ENCODE peak calls at places on chromosomes 16 and 17, in ten cellular contexts. One of them, this sample, is unnamed.

GRCh38 chr17:43831633-43832032 is 1.3 kb downstream of the MPP3 start:
- DNase-seq in heart left ventricle: peak; percentile 67
- DNase-seq in astrocyte: no peak
- DNase-seq in hepatocyte: no peak
- DNase-seq in IMR-90: no peak
- DNase-seq in lung: peak; percentile 66
- DNase-seq in endothelial cell of umbilical vein: no peak
- DNase-seq in lower lobe of right lung: peak; percentile 87
- DNase-seq in stomach: no peak
- DNase-seq in adrenal gland: no peak
- DNase-seq in this sample: no peak

GRCh38 chr17:56185905-56186783 is 32.9 kb downstream of the ANKFN1 start:
- DNase-seq in heart left ventricle: no peak
- DNase-seq in astrocyte: peak; percentile 96
- DNase-seq in hepatocyte: peak; percentile 27
- DNase-seq in IMR-90: peak; percentile 94
- DNase-seq in lung: no peak
- DNase-seq in endothelial cell of umbilical vein: peak; percentile 84
- DNase-seq in lower lobe of right lung: no peak
- DNase-seq in stomach: no peak
- DNase-seq in adrenal gland: no peak
- DNase-seq in this sample: no peak

GRCh38 chr17:50779747-50780363 is 12.5 kb upstream of the ANKRD40CL start:
- DNase-seq in heart left ventricle: no peak
- DNase-seq in astrocyte: no peak
- DNase-seq in hepatocyte: no peak
- DNase-seq in IMR-90: no peak
- DNase-seq in lung: no peak
- DNase-seq in endothelial cell of umbilical vein: no peak
- DNase-seq in lower lobe of right lung: no peak
- DNase-seq in stomach: no peak
- DNase-seq in adrenal gland: no peak
- DNase-seq in this sample: no peak

GRCh38 chr17:10107320-10108165 is 90.9 kb downstream of the GAS7 start:
- DNase-seq in heart left ventricle: no peak
- DNase-seq in astrocyte: no peak
- DNase-seq in hepatocyte: no peak
- DNase-seq in IMR-90: no peak
- DNase-seq in lung: no peak
- DNase-seq in endothelial cell of umbilical vein: no peak
- DNase-seq in lower lobe of right lung: peak; percentile 89
- DNase-seq in stomach: no peak
- DNase-seq in adrenal gland: no peak
- DNase-seq in this sample: no peak

GRCh38 chr17:75869282-75870141 is 8.9 kb downstream of the TRIM47 start:
- DNase-seq in heart left ventricle: peak; percentile 51
- DNase-seq in astrocyte: no peak
- DNase-seq in hepatocyte: no peak
- DNase-seq in IMR-90: peak; percentile 84
- DNase-seq in lung: no peak
- DNase-seq in endothelial cell of umbilical vein: peak; percentile 86
- DNase-seq in lower lobe of right lung: no peak
- DNase-seq in stomach: no peak
- DNase-seq in adrenal gland: no peak
- DNase-seq in this sample: no peak

GRCh38 chr16:27450836-27451341 is 48.9 kb downstream of the IL21R start:
- DNase-seq in heart left ventricle: no peak
- DNase-seq in astrocyte: no peak
- DNase-seq in hepatocyte: no peak
- DNase-seq in IMR-90: no peak
- DNase-seq in lung: no peak
- DNase-seq in endothelial cell of umbilical vein: no peak
- DNase-seq in lower lobe of right lung: no peak
- DNase-seq in stomach: no peak
- DNase-seq in adrenal gland: no peak
- DNase-seq in this sample: no peak

GRCh38 chr16:85592700-85593502 is 20.2 kb upstream of the GSE1 start:
- DNase-seq in heart left ventricle: no peak
- DNase-seq in astrocyte: peak; percentile 50
- DNase-seq in hepatocyte: no peak
- DNase-seq in IMR-90: peak; percentile 59
- DNase-seq in lung: no peak
- DNase-seq in endothelial cell of umbilical vein: no peak
- DNase-seq in lower lobe of right lung: no peak
- DNase-seq in stomach: no peak
- DNase-seq in adrenal gland: peak; percentile 57
- DNase-seq in this sample: no peak

GRCh38 chr17:30378191-30378796 is 433 bp upstream of the CPD start:
- DNase-seq in heart left ventricle: peak; percentile 27
- DNase-seq in astrocyte: no peak
- DNase-seq in hepatocyte: peak; percentile 34
- DNase-seq in IMR-90: peak; percentile 11
- DNase-seq in lung: no peak
- DNase-seq in endothelial cell of umbilical vein: no peak
- DNase-seq in lower lobe of right lung: peak; percentile 65
- DNase-seq in stomach: peak; percentile 40
- DNase-seq in adrenal gland: no peak
- DNase-seq in this sample: peak; percentile 42

GRCh38 chr17:69574257-69575197 is 160.0 kb downstream of the MAP2K6 start:
- DNase-seq in heart left ventricle: no peak
- DNase-seq in astrocyte: peak; percentile 84
- DNase-seq in hepatocyte: no peak
- DNase-seq in IMR-90: peak; percentile 77
- DNase-seq in lung: no peak
- DNase-seq in endothelial cell of umbilical vein: peak; percentile 61
- DNase-seq in lower lobe of right lung: no peak
- DNase-seq in stomach: no peak
- DNase-seq in adrenal gland: no peak
- DNase-seq in this sample: no peak

GRCh38 chr17:73363788-73364522 is 52.2 kb upstream of the CDC42EP4 start:
- DNase-seq in heart left ventricle: no peak
- DNase-seq in astrocyte: no peak
- DNase-seq in hepatocyte: no peak
- DNase-seq in IMR-90: no peak
- DNase-seq in lung: no peak
- DNase-seq in endothelial cell of umbilical vein: no peak
- DNase-seq in lower lobe of right lung: no peak
- DNase-seq in stomach: no peak
- DNase-seq in adrenal gland: no peak
- DNase-seq in this sample: peak; percentile 68

GRCh38 chr17:48471807-48472484 is 41.9 kb upstream of the SKAP1 start:
- DNase-seq in heart left ventricle: no peak
- DNase-seq in astrocyte: no peak
- DNase-seq in hepatocyte: no peak
- DNase-seq in IMR-90: no peak
- DNase-seq in lung: no peak
- DNase-seq in endothelial cell of umbilical vein: no peak
- DNase-seq in lower lobe of right lung: no peak
- DNase-seq in stomach: no peak
- DNase-seq in adrenal gland: no peak
- DNase-seq in this sample: no peak

GRCh38 chr17:48472485-48473281 is 42.7 kb upstream of the SKAP1 start:
- DNase-seq in heart left ventricle: no peak
- DNase-seq in astrocyte: peak; percentile 92
- DNase-seq in hepatocyte: no peak
- DNase-seq in IMR-90: peak; percentile 94
- DNase-seq in lung: no peak
- DNase-seq in endothelial cell of umbilical vein: no peak
- DNase-seq in lower lobe of right lung: no peak
- DNase-seq in stomach: no peak
- DNase-seq in adrenal gland: no peak
- DNase-seq in this sample: no peak

GRCh38 chr17:48469227-48469626 is 39.2 kb upstream of the SKAP1 start:
- DNase-seq in heart left ventricle: no peak
- DNase-seq in astrocyte: no peak
- DNase-seq in hepatocyte: no peak
- DNase-seq in IMR-90: no peak
- DNase-seq in lung: no peak
- DNase-seq in endothelial cell of umbilical vein: no peak
- DNase-seq in lower lobe of right lung: no peak
- DNase-seq in stomach: no peak
- DNase-seq in adrenal gland: no peak
- DNase-seq in this sample: no peak

GRCh38 chr17:48468299-48468698 is 38.3 kb upstream of the SKAP1 start:
- DNase-seq in heart left ventricle: no peak
- DNase-seq in astrocyte: no peak
- DNase-seq in hepatocyte: no peak
- DNase-seq in IMR-90: no peak
- DNase-seq in lung: no peak
- DNase-seq in endothelial cell of umbilical vein: no peak
- DNase-seq in lower lobe of right lung: no peak
- DNase-seq in stomach: no peak
- DNase-seq in adrenal gland: no peak
- DNase-seq in this sample: no peak

DNA sequence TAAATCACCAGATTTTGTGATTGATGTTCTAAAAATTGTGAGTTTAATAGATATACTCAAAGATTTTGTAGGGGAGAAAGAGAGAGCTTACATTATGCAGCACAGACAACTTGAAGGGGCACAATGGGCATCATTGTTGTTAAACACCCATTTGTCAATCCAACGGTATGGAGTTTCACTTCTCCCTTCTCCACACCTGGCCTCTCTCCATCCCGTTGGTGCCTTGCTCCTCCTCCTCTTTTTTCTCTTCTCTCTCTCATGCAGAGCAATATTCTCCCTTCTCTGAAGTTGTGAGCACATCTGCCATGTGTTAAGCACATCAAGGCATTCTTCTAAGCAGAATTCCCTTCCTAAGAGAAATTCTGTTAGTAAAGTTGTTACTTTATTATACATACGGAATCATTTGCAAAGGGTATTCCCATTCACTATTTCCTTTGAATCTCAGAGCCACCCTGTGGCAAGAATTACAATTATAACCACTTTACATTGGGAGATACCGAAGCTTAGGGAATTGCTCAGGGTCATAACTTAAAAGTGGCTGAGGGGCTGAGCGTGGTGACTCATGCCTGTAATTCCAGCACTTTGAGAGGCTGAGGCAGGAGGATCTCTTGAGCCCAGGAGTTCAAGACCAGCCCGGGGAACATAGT is 40.5 kb upstream of the SKAP1 start:
- DNase-seq in heart left ventricle: no peak
- DNase-seq in astrocyte: peak; percentile 59
- DNase-seq in hepatocyte: no peak
- DNase-seq in IMR-90: peak; percentile 62
- DNase-seq in lung: no peak
- DNase-seq in endothelial cell of umbilical vein: no peak
- DNase-seq in lower lobe of right lung: no peak
- DNase-seq in stomach: no peak
- DNase-seq in adrenal gland: peak; percentile 39
- DNase-seq in this sample: no peak
- H3K4me1 ChIP-seq in heart left ventricle: no peaks in the 10 kb centered on the region
- H3K4me1 ChIP-seq in astrocyte: peaks cover 14% of the 10 kb centered on the region
- H3K4me1 ChIP-seq in hepatocyte: no peaks in the 10 kb centered on the region
- H3K4me1 ChIP-seq in IMR-90: peaks cover 9% of the 10 kb centered on the region
- H3K4me1 ChIP-seq in lung: no peaks in the 10 kb centered on the region
- H3K4me1 ChIP-seq in endothelial cell of umbilical vein: no peaks in the 10 kb centered on the region
- H3K4me1 ChIP-seq in lower lobe of right lung: no peaks in the 10 kb centered on the region
- H3K4me1 ChIP-seq in stomach: no peaks in the 10 kb centered on the region
- H3K4me1 ChIP-seq in adrenal gland: no peaks in the 10 kb centered on the region
- H3K4me1 ChIP-seq in this sample: no peaks in the 10 kb centered on the region

DNA sequence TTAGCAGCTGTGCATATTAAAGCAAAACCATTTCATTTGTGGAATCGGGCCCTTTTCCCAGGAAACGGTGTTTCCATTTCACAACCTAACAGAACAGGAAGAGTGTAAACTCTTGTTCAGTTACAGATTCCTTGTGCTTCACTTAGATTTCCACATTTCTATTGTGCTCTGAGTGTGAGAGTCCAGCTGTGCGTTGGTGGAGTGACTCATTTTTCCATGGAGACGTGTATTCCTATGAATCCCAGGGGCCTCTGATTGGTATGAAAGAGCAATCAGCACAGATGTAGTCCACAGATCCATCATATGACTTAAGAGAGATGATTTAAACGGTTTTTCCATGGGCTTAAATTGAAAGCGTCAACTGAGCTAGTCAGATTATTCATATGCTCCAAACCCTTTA is 13.3 kb upstream of the CAVIN1 start:
- DNase-seq in heart left ventricle: peak; percentile 77
- DNase-seq in astrocyte: peak; percentile 98
- DNase-seq in hepatocyte: peak; percentile 66
- DNase-seq in IMR-90: peak; percentile 99
- DNase-seq in lung: no peak
- DNase-seq in endothelial cell of umbilical vein: peak; percentile 98
- DNase-seq in lower lobe of right lung: no peak
- DNase-seq in stomach: no peak
- DNase-seq in adrenal gland: no peak
- DNase-seq in this sample: no peak
- H3K4me1 ChIP-seq in heart left ventricle: peaks cover 30% of the 10 kb centered on the region
- H3K4me1 ChIP-seq in astrocyte: peaks cover 8% of the 10 kb centered on the region
- H3K4me1 ChIP-seq in hepatocyte: peaks cover 10% of the 10 kb centered on the region
- H3K4me1 ChIP-seq in IMR-90: no peaks in the 10 kb centered on the region
- H3K4me1 ChIP-seq in lung: no peaks in the 10 kb centered on the region
- H3K4me1 ChIP-seq in endothelial cell of umbilical vein: peaks cover 8% of the 10 kb centered on the region
- H3K4me1 ChIP-seq in lower lobe of right lung: peaks cover 17% of the 10 kb centered on the region
- H3K4me1 ChIP-seq in stomach: no peaks in the 10 kb centered on the region
- H3K4me1 ChIP-seq in adrenal gland: no peaks in the 10 kb centered on the region
- H3K4me1 ChIP-seq in this sample: no peaks in the 10 kb centered on the region

DNA sequence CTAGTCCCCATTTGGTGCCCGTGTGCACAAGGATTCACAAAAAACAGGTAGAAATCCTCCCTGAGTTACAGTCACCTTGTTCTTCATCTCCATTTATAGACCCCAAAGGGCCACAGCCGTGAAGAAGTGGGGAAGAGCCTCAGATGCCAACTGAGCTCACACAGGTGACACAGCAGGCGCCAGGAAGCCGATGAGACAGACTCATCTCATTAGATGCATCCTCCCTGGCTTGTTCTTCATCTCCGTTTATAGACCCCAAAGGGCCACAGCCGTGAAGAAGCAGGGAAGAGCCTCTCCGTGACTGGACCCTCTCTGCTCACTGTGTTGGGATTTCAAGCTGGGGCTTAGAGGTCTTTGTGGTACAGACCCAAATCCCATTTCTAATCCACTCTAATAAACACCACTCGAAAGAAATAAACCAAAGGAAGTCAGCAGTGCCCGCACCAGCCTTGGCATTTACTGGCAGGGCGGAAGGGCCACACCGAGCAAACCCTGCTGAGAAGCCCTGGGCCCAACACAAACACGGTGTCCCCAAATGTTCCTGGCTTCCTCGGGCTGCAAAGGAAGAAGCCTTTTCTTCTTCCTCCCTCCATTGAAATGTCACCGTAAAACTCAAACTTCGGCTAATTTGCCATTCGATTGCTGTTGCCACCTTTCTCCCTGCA is 44.8 kb upstream of the DOC2B start:
- DNase-seq in heart left ventricle: no peak
- DNase-seq in astrocyte: no peak
- DNase-seq in hepatocyte: no peak
- DNase-seq in IMR-90: no peak
- DNase-seq in lung: no peak
- DNase-seq in endothelial cell of umbilical vein: no peak
- DNase-seq in lower lobe of right lung: peak; percentile 20
- DNase-seq in stomach: no peak
- DNase-seq in adrenal gland: peak; percentile 13
- DNase-seq in this sample: no peak
- H3K4me1 ChIP-seq in heart left ventricle: no peaks in the 10 kb centered on the region
- H3K4me1 ChIP-seq in astrocyte: peaks cover 6% of the 10 kb centered on the region
- H3K4me1 ChIP-seq in hepatocyte: no peaks in the 10 kb centered on the region
- H3K4me1 ChIP-seq in IMR-90: no peaks in the 10 kb centered on the region
- H3K4me1 ChIP-seq in lung: peaks cover 2% of the 10 kb centered on the region
- H3K4me1 ChIP-seq in endothelial cell of umbilical vein: peaks cover 15% of the 10 kb centered on the region
- H3K4me1 ChIP-seq in lower lobe of right lung: no peaks in the 10 kb centered on the region
- H3K4me1 ChIP-seq in stomach: no peaks in the 10 kb centered on the region
- H3K4me1 ChIP-seq in adrenal gland: no peaks in the 10 kb centered on the region
- H3K4me1 ChIP-seq in this sample: no peaks in the 10 kb centered on the region

GRCh38 chr17:19641687-19642372 is 6.7 kb upstream of the ALDH3A2 start:
- DNase-seq in heart left ventricle: no peak
- DNase-seq in astrocyte: no peak
- DNase-seq in hepatocyte: no peak
- DNase-seq in IMR-90: no peak
- DNase-seq in lung: no peak
- DNase-seq in endothelial cell of umbilical vein: no peak
- DNase-seq in lower lobe of right lung: no peak
- DNase-seq in stomach: no peak
- DNase-seq in adrenal gland: no peak
- DNase-seq in this sample: no peak
- H3K4me1 ChIP-seq in heart left ventricle: peaks cover 7% of the 10 kb centered on the region
- H3K4me1 ChIP-seq in astrocyte: peaks cover 2% of the 10 kb centered on the region
- H3K4me1 ChIP-seq in hepatocyte: peaks cover 4% of the 10 kb centered on the region
- H3K4me1 ChIP-seq in IMR-90: peaks cover 1% of the 10 kb centered on the region
- H3K4me1 ChIP-seq in lung: no peaks in the 10 kb centered on the region
- H3K4me1 ChIP-seq in endothelial cell of umbilical vein: peaks cover 4% of the 10 kb centered on the region
- H3K4me1 ChIP-seq in lower lobe of right lung: peaks cover 3% of the 10 kb centered on the region
- H3K4me1 ChIP-seq in stomach: peaks cover 4% of the 10 kb centered on the region
- H3K4me1 ChIP-seq in adrenal gland: peaks cover 41% of the 10 kb centered on the region
- H3K4me1 ChIP-seq in this sample: peaks cover 21% of the 10 kb centered on the region